ENCODE peak calls at places on chromosomes 1 and 21, in four cellular contexts. V, K, X and L are unnamed samples. For H3K36me3, the result is how much of the 10 kb centered on the place peaks cover.

GRCh38 chr21:39518055-39518844 is 66.5 kb downstream of the SH3BGR start:
- DNase-seq in V (peak), K (peak), X (peak), L (peak)

GRCh38 chr1:26190373-26190987 is at the start of gene CATSPER4:
- DNase-seq in V (no peak), K (no peak), X (no peak), L (no peak)

GRCh38 chr1:50970927-50971582 is 1.0 kb downstream of the CDKN2C start:
- DNase-seq in V (no peak), K (no peak), X (no peak), L (no peak)

GRCh38 chr1:110829955-110830553 is 42.9 kb upstream of the CD53 start:
- DNase-seq in V (peak), K (no peak), X (no peak), L (no peak)

GRCh38 chr1:56304975-56305374 is 274.4 kb downstream of the PLPP3 start:
- DNase-seq in V (no peak), K (no peak), X (no peak), L (no peak)

GRCh38 chr1:167043752-167044488 is 46.3 kb downstream of the GPA33 start:
- DNase-seq in V (peak), K (peak), X (peak), L (peak)

GRCh38 chr1:30645807-30646206 is 77.6 kb downstream of the MATN1 start:
- DNase-seq in V (no peak), K (no peak), X (peak), L (no peak)

GRCh38 chr21:18840239-18840638 is 436.7 kb upstream of the TMPRSS15 start:
- DNase-seq in V (no peak), K (no peak), X (no peak), L (no peak)

GRCh38 chr1:117188268-117189108 is 22.2 kb downstream of the VTCN1 start:
- DNase-seq in V (no peak), K (no peak), X (peak), L (no peak)

GRCh38 chr1:153611024-153611352 is 1.9 kb downstream of the S100A16 start:
- DNase-seq in V (no peak), K (no peak), X (peak), L (peak)

GRCh38 chr1:99723251-99723650 is 43.2 kb downstream of the FRRS1 start:
- DNase-seq in V (no peak), K (no peak), X (no peak), L (no peak)

GRCh38 chr1:161934278-161934608 is 89.4 kb downstream of the OLFML2B start:
- DNase-seq in V (no peak), K (no peak), X (no peak), L (no peak)

GRCh38 chr1:183873642-183874041 is 68.7 kb downstream of the RGL1 start:
- DNase-seq in V (no peak), K (no peak), X (no peak), L (no peak)

GRCh38 chr1:16088996-16089395 is 15.5 kb upstream of the FAM131C start:
- DNase-seq in V (no peak), K (no peak), X (peak), L (peak)

GRCh38 chr1:23616292-23616822 is 57.1 kb upstream of the ID3 start:
- DNase-seq in V (no peak), K (no peak), X (no peak), L (no peak)

GRCh38 chr1:17866451-17867029 is 111.4 kb downstream of the ACTL8 start:
- DNase-seq in V (no peak), K (peak), X (peak), L (no peak)

GRCh38 chr1:229454056-229454455 is 20.2 kb upstream of the ACTA1 start:
- DNase-seq in V (no peak), K (no peak), X (no peak), L (no peak)
- H3K36me3 ChIP-seq in V (half or more), K (under half), X (under half), L (under half)

GRCh38 chr1:41005876-41006275 is 15.6 kb downstream of the SLFNL1 start:
- DNase-seq in V (no peak), K (no peak), X (no peak), L (no peak)

GRCh38 chr1:41003640-41004220 is 17.8 kb downstream of the SLFNL1 start:
- DNase-seq in V (peak), K (peak), X (peak), L (peak)

GRCh38 chr1:41003127-41003639 is 18.3 kb downstream of the SLFNL1 start:
- DNase-seq in V (no peak), K (no peak), X (no peak), L (no peak)

GRCh38 chr1:41009466-41009865 is 12.1 kb downstream of the SLFNL1 start:
- DNase-seq in V (no peak), K (no peak), X (no peak), L (no peak)

DNA sequence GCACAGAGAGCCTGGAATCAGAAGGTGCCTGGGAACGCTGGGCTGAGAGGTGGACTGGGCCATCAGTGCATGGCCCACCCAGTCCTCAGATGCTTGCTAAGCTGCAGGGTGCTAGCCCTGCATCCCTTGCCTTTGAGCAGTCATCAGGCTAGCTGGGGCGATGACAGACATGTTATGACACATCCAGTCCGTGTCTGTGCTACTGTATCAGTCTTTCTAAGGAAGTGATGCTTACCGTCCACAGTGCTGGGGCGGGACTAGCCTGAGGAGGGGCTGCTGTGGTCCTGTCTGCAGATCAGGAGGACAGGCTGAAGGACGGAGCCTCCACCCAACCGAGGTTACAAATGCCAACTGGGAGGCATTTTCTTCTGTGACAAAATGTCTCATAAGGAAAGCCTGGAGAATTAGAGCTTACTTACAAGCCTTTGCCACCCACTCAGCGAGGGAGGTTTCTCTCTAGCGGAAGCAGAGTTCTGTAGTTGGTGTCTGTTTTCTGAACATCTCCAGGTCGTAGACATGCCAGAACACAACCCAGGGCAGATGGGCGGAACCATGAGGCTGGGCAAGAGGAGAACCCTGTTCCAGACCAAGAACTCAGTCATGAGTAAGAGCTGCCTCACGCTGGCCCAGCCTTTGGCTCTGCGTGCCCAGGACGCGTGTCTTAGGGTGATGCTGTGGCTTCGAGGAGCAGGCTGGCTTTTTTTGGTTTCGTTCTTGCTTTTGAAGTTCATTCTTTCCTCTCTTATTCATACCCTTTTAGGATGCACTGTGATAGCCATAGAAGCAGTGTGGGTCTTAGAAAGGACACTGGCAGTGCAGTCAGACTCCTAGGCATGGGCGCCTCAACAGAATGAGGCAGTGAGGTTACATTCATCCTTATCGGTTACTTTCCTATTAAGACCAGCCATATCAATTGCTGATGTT is 14.3 kb downstream of the SLFNL1 start:
- DNase-seq in V (no peak), K (no peak), X (no peak), L (no peak)
- H3K36me3 ChIP-seq in V (half or more), K (under half), X (half or more), L (under half)

GRCh38 chr1:39322431-39322830 is 117.9 kb downstream of the MACF1 start:
- DNase-seq in V (no peak), K (no peak), X (no peak), L (no peak)
- H3K36me3 ChIP-seq in V (half or more), K (under half), X (half or more), L (half or more)

GRCh38 chr1:45820797-45821196 is 17.4 kb downstream of the MAST2 start:
- DNase-seq in V (no peak), K (no peak), X (no peak), L (no peak)
- H3K36me3 ChIP-seq in V (under half), K (under half), X (under half), L (under half)

GRCh38 chr1:218357211-218357892 is 12.2 kb downstream of the TGFB2 start:
- DNase-seq in V (no peak), K (no peak), X (no peak), L (no peak)
- H3K36me3 ChIP-seq in V (under half), K (under half), X (under half), L (under half)

GRCh38 chr1:226965581-226966440 is 25.7 kb downstream of the COQ8A start:
- DNase-seq in V (no peak), K (no peak), X (no peak), L (peak)

GRCh38 chr1:226964611-226965486 is 24.8 kb downstream of the COQ8A start:
- DNase-seq in V (no peak), K (no peak), X (no peak), L (peak)

GRCh38 chr1:226964068-226964425 is 24.0 kb downstream of the COQ8A start:
- DNase-seq in V (no peak), K (no peak), X (no peak), L (no peak)

GRCh38 chr1:226966683-226967082 is 26.6 kb downstream of the COQ8A start:
- DNase-seq in V (no peak), K (no peak), X (no peak), L (no peak)

GRCh38 chr1:226967665-226968064 is 27.6 kb downstream of the COQ8A start:
- DNase-seq in V (no peak), K (peak), X (no peak), L (no peak)
- H3K36me3 ChIP-seq in V (under half), K (under half), X (under half), L (under half)

DNA sequence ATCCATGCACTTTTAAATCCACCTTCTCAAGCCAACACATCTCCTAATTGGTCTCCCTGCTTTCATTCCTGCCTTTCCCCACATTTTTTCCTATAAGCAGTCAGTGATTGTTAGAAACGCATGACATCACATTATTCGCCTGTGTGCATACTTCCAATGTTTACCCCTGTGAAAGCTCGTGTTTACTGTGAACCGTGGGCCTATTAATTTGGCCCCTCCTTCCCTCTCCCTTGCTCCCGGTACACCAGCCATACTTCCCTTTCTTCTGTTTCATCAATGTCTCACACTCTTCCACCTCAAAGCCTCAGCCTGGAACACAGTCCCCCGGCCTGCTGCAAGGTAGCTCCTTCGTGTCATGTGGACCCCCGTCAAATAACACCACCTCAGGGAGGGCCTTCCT is 9.1 kb downstream of the MTOR start:
- DNase-seq in V (no peak), K (no peak), X (no peak), L (no peak)
- H3K36me3 ChIP-seq in V (half or more), K (under half), X (under half), L (under half)

GRCh38 chr1:201861448-201861847 is 27.2 kb upstream of the SHISA4 start:
- DNase-seq in V (no peak), K (no peak), X (no peak), L (no peak)
- H3K36me3 ChIP-seq in V (half or more), K (under half), X (half or more), L (under half)

GRCh38 chr1:114712987-114713386 is 3.6 kb downstream of the NRAS start:
- DNase-seq in V (no peak), K (no peak), X (no peak), L (no peak)

GRCh38 chr1:114716304-114717158 is at the start of gene NRAS:
- DNase-seq in V (peak), K (peak), X (peak), L (peak)

GRCh38 chr1:114718661-114719423 is 2.3 kb upstream of the NRAS start:
- DNase-seq in V (no peak), K (no peak), X (peak), L (no peak)

GRCh38 chr1:114719424-114719787 is 2.8 kb upstream of the NRAS start:
- DNase-seq in V (no peak), K (no peak), X (no peak), L (no peak)

GRCh38 chr1:114715952-114716303 is 643 bp downstream of the NRAS start:
- DNase-seq in V (no peak), K (no peak), X (no peak), L (no peak)
- H3K36me3 ChIP-seq in V (half or more), K (under half), X (half or more), L (under half)